ENCODE peak calls at places on chromosomes 7 and 10, in seven cellular contexts. L, M, Z, K, D, J and T are unnamed samples.

GRCh38 chr7:12929416-12930140 is 242.1 kb downstream of the ARL4A start:
- DNase-seq in J (no peak), M (no peak), K (no peak), Z (no peak), L (no peak), D (no peak), T (no peak)

GRCh38 chr7:99733448-99733847 is 1.5 kb downstream of the CYP3A7 start:
- DNase-seq in Z (no peak), K (no peak), J (no peak), L (no peak), D (no peak), M (no peak), T (no peak)

GRCh38 chr10:290026-290725 is 154.9 kb downstream of the ZMYND11 start:
- DNase-seq in M (no peak), Z (no peak), L (no peak), J (no peak), D (no peak), K (no peak), T (no peak)

GRCh38 chr10:68628576-68629127 is 68.5 kb downstream of the TET1 start:
- DNase-seq in J (no peak), D (no peak), M (no peak), L (no peak), K (no peak), Z (no peak), T (no peak)

GRCh38 chr7:132063800-132064199 is 507.4 kb upstream of the PODXL start:
- DNase-seq in Z (no peak), L (no peak), M (no peak), J (no peak), K (no peak), D (no peak), T (no peak)

GRCh38 chr10:62935022-62935421 is 118.9 kb upstream of the EGR2 start:
- DNase-seq in L (no peak), K (no peak), M (no peak), J (no peak), D (no peak), Z (no peak), T (no peak)

GRCh38 chr7:516606-517456 is 2.8 kb downstream of the PDGFA start:
- DNase-seq in D (no peak), J (no peak), L (peak), M (no peak), Z (no peak), K (no peak), T (no peak)

GRCh38 chr7:41103331-41103730 is 599.6 kb downstream of the INHBA start:
- DNase-seq in K (no peak), M (no peak), D (no peak), Z (no peak), L (no peak), J (no peak), T (no peak)

GRCh38 chr7:46244752-46245151 is 323.7 kb upstream of the IGFBP3 start:
- DNase-seq in Z (no peak), D (no peak), L (no peak), K (no peak), M (no peak), J (no peak), T (no peak)

GRCh38 chr10:89793649-89794254 is 92.4 kb downstream of the KIF20B start:
- DNase-seq in Z (peak), K (no peak), J (no peak), D (no peak), M (peak), L (no peak), T (peak)

GRCh38 chr10:32957341-32958084 is 517 bp downstream of the ITGB1 start:
- DNase-seq in K (peak), Z (no peak), L (peak), D (no peak), M (peak), J (peak), T (no peak)

GRCh38 chr7:102085223-102085772 is 201.4 kb upstream of the SH2B2 start:
- DNase-seq in D (no peak), L (no peak), J (no peak), M (no peak), Z (no peak), K (no peak), T (no peak)

GRCh38 chr7:1262441-1262840 is 29.8 kb downstream of the UNCX start:
- DNase-seq in Z (no peak), K (no peak), D (no peak), J (no peak), L (peak), M (no peak), T (no peak)

GRCh38 chr7:129664029-129665012 is 52.8 kb downstream of the NRF1 start:
- DNase-seq in M (no peak), Z (peak), J (no peak), L (no peak), K (no peak), D (peak), T (peak)

GRCh38 chr7:29287366-29287765 is 92.8 kb downstream of the CHN2 start:
- DNase-seq in D (no peak), J (no peak), K (no peak), Z (no peak), M (no peak), L (no peak), T (no peak)

GRCh38 chr10:4998671-4999070 is 5.0 kb downstream of the AKR1C2 start:
- DNase-seq in D (no peak), Z (no peak), J (no peak), K (no peak), M (no peak), L (no peak), T (no peak)

GRCh38 chr7:157932498-157933218 is 595.9 kb downstream of the DNAJB6 start:
- DNase-seq in Z (no peak), K (no peak), M (no peak), D (peak), J (no peak), L (no peak), T (peak)

GRCh38 chr10:5528989-5529701 is 4.4 kb downstream of the CALML3 start:
- DNase-seq in L (no peak), M (no peak), Z (no peak), K (no peak), D (no peak), J (no peak), T (no peak)

GRCh38 chr10:101011517-101012423 is 12.2 kb downstream of the LZTS2 start:
- DNase-seq in M (no peak), Z (no peak), D (no peak), K (no peak), J (no peak), L (no peak), T (no peak)

GRCh38 chr10:50431791-50432190 is 180.5 kb upstream of the ASAH2 start:
- DNase-seq in L (no peak), Z (no peak), K (no peak), J (no peak), D (no peak), M (no peak), T (no peak)

GRCh38 chr10:112288526-112288925 is 5.3 kb downstream of the TECTB start:
- DNase-seq in M (no peak), D (no peak), K (no peak), L (no peak), Z (no peak), J (no peak), T (no peak)

GRCh38 chr7:69880848-69881247 is 282.6 kb downstream of the AUTS2 start:
- DNase-seq in K (no peak), J (no peak), Z (peak), D (peak), M (no peak), L (no peak), T (peak)

GRCh38 chr7:3301831-3302618 is 973 bp downstream of the SDK1 start:
- DNase-seq in L (no peak), D (no peak), J (no peak), K (peak), Z (no peak), M (peak), T (peak)

GRCh38 chr10:421170-421569 is 268.3 kb downstream of the DIP2C start:
- DNase-seq in M (no peak), D (no peak), L (no peak), K (no peak), J (no peak), Z (no peak), T (no peak)

GRCh38 chr10:85997544-85997943 is 369.1 kb downstream of the GRID1 start:
- DNase-seq in Z (no peak), L (no peak), M (no peak), J (no peak), D (no peak), K (no peak), T (no peak)

GRCh38 chr10:127424594-127425264 is 124.4 kb upstream of the NPS start:
- DNase-seq in M (no peak), D (no peak), Z (no peak), J (no peak), K (no peak), L (peak), T (no peak)

GRCh38 chr10:69494626-69495558 is 43.6 kb downstream of the TSPAN15 start:
- DNase-seq in K (peak), L (no peak), D (no peak), J (no peak), Z (no peak), M (no peak), T (no peak)

GRCh38 chr7:51139796-51140195 is 176.8 kb downstream of the COBL start:
- DNase-seq in J (no peak), M (no peak), K (no peak), Z (no peak), L (no peak), D (no peak), T (no peak)